ENCODE peak calls at places on chromosomes 2 and 18, in four cellular contexts. C, H, Z and F are unnamed samples.

GRCh38 chr2:62340981-62341624 is 145.2 kb downstream of the B3GNT2 start:
- DNase-seq in C (no peak), H (no peak), Z (peak), F (no peak)

GRCh38 chr2:69143726-69144360 is 130.9 kb downstream of the ANTXR1 start:
- DNase-seq in C (no peak), H (no peak), Z (no peak), F (no peak)

GRCh38 chr18:13808294-13809024 is 15.5 kb upstream of the MC5R start:
- DNase-seq in C (no peak), H (no peak), Z (no peak), F (no peak)

GRCh38 chr2:172848549-172848948 is 112.9 kb downstream of the RAPGEF4 start:
- DNase-seq in C (no peak), H (no peak), Z (no peak), F (no peak)

GRCh38 chr18:44502790-44503189 is 177.9 kb upstream of the SETBP1 start:
- DNase-seq in C (no peak), H (no peak), Z (no peak), F (no peak)

GRCh38 chr2:194087569-194087968 is 1569.5 kb upstream of the SLC39A10 start:
- DNase-seq in C (no peak), H (no peak), Z (no peak), F (no peak)

GRCh38 chr2:137947714-137948336 is 16.4 kb upstream of the HNMT start:
- DNase-seq in C (peak), H (peak), Z (no peak), F (peak)

GRCh38 chr2:217142649-217143266 is 282.9 kb upstream of the TNP1 start:
- DNase-seq in C (peak), H (no peak), Z (no peak), F (peak)

GRCh38 chr18:44423826-44424225 is 256.9 kb upstream of the SETBP1 start:
- DNase-seq in C (no peak), H (no peak), Z (no peak), F (no peak)

GRCh38 chr2:88059979-88060906 is 4.7 kb upstream of the KRCC1 start:
- DNase-seq in C (peak), H (peak), Z (no peak), F (peak)

GRCh38 chr2:190119257-190119656 is 56.7 kb upstream of the MSTN start:
- DNase-seq in C (no peak), H (no peak), Z (no peak), F (no peak)

GRCh38 chr2:213544940-213545339 is 260.7 kb downstream of the SPAG16 start:
- DNase-seq in C (no peak), H (no peak), Z (no peak), F (no peak)

GRCh38 chr2:229674830-229675530 is 39.4 kb downstream of the DNER start:
- DNase-seq in C (no peak), H (no peak), Z (no peak), F (no peak)

GRCh38 chr2:224523626-224524577 is 61.3 kb downstream of the CUL3 start:
- DNase-seq in C (no peak), H (no peak), Z (no peak), F (no peak)

GRCh38 chr2:231720971-231721640 is 12.8 kb downstream of the PTMA start:
- DNase-seq in C (no peak), H (no peak), Z (peak), F (no peak)

GRCh38 chr2:188845692-188846091 is 128.5 kb upstream of the COL3A1 start:
- DNase-seq in C (no peak), H (no peak), Z (no peak), F (no peak)

GRCh38 chr2:49288113-49288710 is 133.9 kb upstream of the FSHR start:
- DNase-seq in C (no peak), H (no peak), Z (no peak), F (no peak)

GRCh38 chr18:55863876-55864275 is 275.9 kb upstream of the TCF4 start:
- DNase-seq in C (no peak), H (no peak), Z (no peak), F (no peak)
- TF ChIP-seq SP1 in C (no peak), H (no peak), Z (no peak), F (no peak)

DNA sequence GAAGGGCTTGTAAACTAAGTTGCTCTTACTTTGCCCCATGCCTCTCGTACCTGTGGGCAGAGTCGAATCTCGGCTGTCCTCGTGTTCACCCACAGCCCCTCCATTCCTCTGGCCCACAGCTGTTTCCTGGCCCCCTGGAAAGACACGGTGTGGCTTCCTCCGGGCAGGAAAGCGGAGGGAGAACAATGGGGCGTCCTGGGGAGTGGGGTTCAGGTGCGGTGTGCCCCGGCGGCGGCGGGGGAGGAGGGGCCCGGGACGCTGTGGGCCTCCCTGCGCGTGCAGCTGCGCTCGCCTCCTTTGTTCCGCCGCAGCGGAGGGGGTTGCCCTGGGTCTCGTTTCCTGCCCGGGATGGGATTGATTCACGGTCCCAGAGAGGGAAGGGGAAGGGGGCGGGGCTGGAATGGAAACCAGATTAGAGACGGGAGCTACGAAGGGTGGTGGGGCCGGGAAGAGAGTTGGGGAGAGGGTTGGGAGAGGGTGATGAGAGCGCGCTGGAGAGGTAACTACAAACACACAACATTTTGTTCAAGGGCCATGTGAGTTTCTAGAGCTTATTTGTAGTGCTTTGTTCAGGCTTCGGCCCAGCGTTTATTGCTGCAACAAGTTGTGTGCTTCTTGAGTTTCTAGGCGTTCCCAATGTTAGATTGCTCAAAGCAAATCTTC is 796 bp downstream of the MYO1B start:
- DNase-seq in C (peak), H (no peak), Z (no peak), F (peak)
- TF ChIP-seq FOXK2 in C (no peak), H (no peak), Z (no peak), F (no peak)

GRCh38 chr18:63119647-63120046 is 199.9 kb downstream of the BCL2 start:
- DNase-seq in C (peak), H (no peak), Z (no peak), F (peak)
- TF ChIP-seq FOXM1 in C (no peak), H (no peak), Z (peak), F (no peak)

GRCh38 chr18:55380574-55380973 is 207.4 kb downstream of the TCF4 start:
- DNase-seq in C (no peak), H (no peak), Z (no peak), F (no peak)
- TF ChIP-seq SP1 in C (no peak), H (no peak), Z (no peak), F (no peak)

GRCh38 chr2:43135583-43135982 is 90.8 kb downstream of the ZFP36L2 start:
- DNase-seq in C (no peak), H (no peak), Z (no peak), F (no peak)
- TF ChIP-seq FOXK2 in C (no peak), H (no peak), Z (no peak), F (no peak)

GRCh38 chr2:140454717-140455116 is 1674.5 kb upstream of the NXPH2 start:
- DNase-seq in C (no peak), H (no peak), Z (no peak), F (no peak)
- TF ChIP-seq FOXM1 in C (no peak), H (no peak), Z (no peak), F (no peak)